ENCODE peak calls at places on chromosome 14, in four cellular contexts. P, C, E and Q are unnamed samples.

GRCh38 chr14:76836029-76836630 is 9.9 kb downstream of the LRRC74A start:
- DNase-seq in P (no peak), C (no peak), E (peak), Q (no peak)

GRCh38 chr14:76480426-76480825 is 104.5 kb downstream of the ESRRB start:
- DNase-seq in P (no peak), C (no peak), E (peak), Q (no peak)

GRCh38 chr14:89578048-89578619 is 161.1 kb upstream of the FOXN3 start:
- DNase-seq in P (no peak), C (no peak), E (no peak), Q (peak)

GRCh38 chr14:74392616-74393570 is 33.1 kb downstream of the SYNDIG1L start:
- DNase-seq in P (no peak), C (no peak), E (no peak), Q (no peak)

GRCh38 chr14:93115920-93116675 is at the start of gene ITPK1:
- DNase-seq in P (peak), C (peak), E (peak), Q (no peak)

GRCh38 chr14:88195676-88196075 is 127.4 kb downstream of the KCNK10 start:
- DNase-seq in P (no peak), C (no peak), E (no peak), Q (no peak)

GRCh38 chr14:91270619-91271018 is 26.1 kb upstream of the GPR68 start:
- DNase-seq in P (no peak), C (no peak), E (no peak), Q (no peak)

GRCh38 chr14:92135269-92135668 is 13.5 kb downstream of the CPSF2 start:
- DNase-seq in P (no peak), C (no peak), E (peak), Q (no peak)

GRCh38 chr14:103847439-103847953 is at the start of gene PPP1R13B:
- DNase-seq in P (peak), C (peak), E (peak), Q (peak)

GRCh38 chr14:99519931-99520421 is 38.8 kb downstream of the CCNK start:
- DNase-seq in P (no peak), C (no peak), E (no peak), Q (no peak)

GRCh38 chr14:54356172-54356571 is 40.6 kb upstream of the CDKN3 start:
- DNase-seq in P (no peak), C (no peak), E (peak), Q (no peak)